ENCODE peak calls at places on chromosomes 2 and 18, in ten cellular contexts. G is retina; M is effector CD8-positive, alpha-beta T cell; B is OCI-M1; O is cardiac fibroblast; F is HEK293T; W is tibial nerve; L is cardiac muscle cell; Q is neural progenitor cell; P is GM13976. X is an unnamed sample.

GRCh38 chr2:74535440-74535965 is 5.8 kb downstream of the HTRA2 start:
- DNase-seq in M (no peak), G (no peak), L (no peak), Q (no peak), P (no peak), O (no peak), W (no peak), B (no peak), F (no peak), X (no peak)

GRCh38 chr2:23791030-23791429 is 135.9 kb downstream of the ATAD2B start:
- DNase-seq in L (no peak), P (no peak), B (peak; percentile 60), F (no peak), M (no peak), Q (no peak), G (no peak), O (peak; percentile 86), W (no peak), X (no peak)

GRCh38 chr18:42287047-42287446 is 332.0 kb downstream of the PIK3C3 start:
- DNase-seq in Q (no peak), L (no peak), P (no peak), M (no peak), F (no peak), G (no peak), O (no peak), W (no peak), B (no peak), X (no peak)

GRCh38 chr18:36697905-36698304 is 130.9 kb downstream of the TPGS2 start:
- DNase-seq in O (peak; percentile 49), G (no peak), M (no peak), Q (no peak), F (no peak), B (no peak), P (no peak), L (no peak), W (no peak), X (no peak)

GRCh38 chr2:159880729-159881128 is 82.7 kb upstream of the CD302 start:
- DNase-seq in M (no peak), Q (peak; percentile 20), F (no peak), B (no peak), W (no peak), L (no peak), G (no peak), P (no peak), O (no peak), X (peak; percentile 32)

GRCh38 chr2:8094571-8094970 is 587.3 kb upstream of the ID2 start:
- DNase-seq in L (no peak), B (no peak), W (no peak), G (no peak), M (no peak), O (no peak), F (no peak), P (no peak), Q (no peak), X (no peak)

GRCh38 chr18:75073654-75074053 is 135.3 kb downstream of the PTGR3 start:
- DNase-seq in P (no peak), F (no peak), O (no peak), G (no peak), L (no peak), B (no peak), M (no peak), W (no peak), Q (no peak), X (no peak)

GRCh38 chr2:236678307-236678975 is 108.8 kb downstream of the ACKR3 start:
- DNase-seq in M (no peak), F (no peak), L (no peak), G (no peak), W (no peak), Q (no peak), B (no peak), P (no peak), O (no peak), X (no peak)

GRCh38 chr18:13187498-13187897 is 31.1 kb upstream of the LDLRAD4 start:
- DNase-seq in Q (no peak), O (no peak), L (no peak), F (no peak), P (no peak), G (no peak), W (no peak), B (no peak), M (no peak), X (no peak)

GRCh38 chr2:187964742-187965141 is 326.9 kb upstream of the GULP1 start:
- DNase-seq in Q (no peak), M (no peak), W (no peak), O (no peak), B (no peak), G (no peak), L (no peak), P (no peak), F (no peak), X (no peak)

GRCh38 chr2:60365556-60365955 is 187.9 kb downstream of the BCL11A start:
- DNase-seq in P (no peak), L (peak; percentile 29), M (no peak), W (no peak), G (no peak), F (no peak), B (no peak), O (peak; percentile 1), Q (no peak), X (no peak)

GRCh38 chr2:72155737-72156136 is 8.1 kb upstream of the CYP26B1 start:
- DNase-seq in L (no peak), G (no peak), B (no peak), W (no peak), O (no peak), Q (no peak), P (no peak), F (no peak), M (no peak), X (no peak)

X was measured in WTC11.